ENCODE peak calls at places on chromosomes 4 and X, in ten cellular contexts. W is HCEC 1CT; T is caudate nucleus; Q is transverse colon; A is DMS79 treated with DMSO at 0.1 percent for 48 hours; N is left colon; B is cardiac muscle cell; K is T-helper 2 cell; G is amygdala; S is activated CD4-positive, alpha-beta memory T cell treated with anti-CD3 and anti-CD28 coated beads, Interleukin-2, amount 10 ng/mL, durations not matched to agents 7 days and 5 days. C is an unnamed sample.

GRCh38 chr4:68267433-68267944 is 22.0 kb upstream of the TMPRSS11B start:
- DNase-seq in B (peak; percentile 47), Q (no peak), N (no peak), K (no peak), A (no peak), T (no peak), G (no peak), S (no peak), W (peak; percentile 17), C (no peak)

GRCh38 chrX:40130207-40130606 is 32.4 kb upstream of the BCOR start:
- DNase-seq in B (peak; percentile 62), K (no peak), T (no peak), N (no peak), W (peak; percentile 62), S (no peak), Q (no peak), A (no peak), G (no peak), C (no peak)

GRCh38 chrX:9804444-9804843 is 18.2 kb downstream of the SHROOM2 start:
- DNase-seq in Q (no peak), S (no peak), B (no peak), K (no peak), N (no peak), G (no peak), T (no peak), W (no peak), A (no peak), C (no peak)

GRCh38 chr4:60737858-60738257 is 462.3 kb upstream of the ADGRL3 start:
- DNase-seq in A (no peak), K (no peak), T (no peak), N (no peak), G (no peak), Q (no peak), S (no peak), B (peak; percentile 47), W (peak; percentile 10), C (no peak)

GRCh38 chr4:26758899-26759298 is 101.7 kb upstream of the STIM2 start:
- DNase-seq in Q (no peak), W (no peak), B (no peak), T (no peak), G (no peak), S (no peak), K (no peak), A (no peak), N (no peak), C (no peak)

GRCh38 chrX:37926700-37927099 is 79.3 kb upstream of the DYNLT3 start:
- DNase-seq in K (no peak), A (no peak), B (peak; percentile 59), T (no peak), Q (no peak), W (peak; percentile 42), N (no peak), G (no peak), S (no peak), C (no peak)

GRCh38 chrX:104488811-104489210 is 77.2 kb upstream of the IL1RAPL2 start:
- DNase-seq in K (no peak), T (no peak), G (no peak), A (no peak), W (no peak), N (no peak), B (no peak), S (no peak), Q (no peak), C (no peak)

GRCh38 chr4:793941-794621 is 31.8 kb downstream of the CPLX1 start:
- DNase-seq in T (peak; percentile 45), G (no peak), B (no peak), N (no peak), A (peak; percentile 19), K (no peak), S (no peak), W (no peak), Q (no peak), C (peak; percentile 19)

GRCh38 chrX:131081772-131082755 is 23.9 kb downstream of the ARHGAP36 start:
- DNase-seq in S (no peak), T (no peak), G (no peak), W (no peak), N (no peak), Q (no peak), K (no peak), A (no peak), B (no peak), C (no peak)

GRCh38 chr4:108001540-108001939 is 11.9 kb downstream of the HADH start:
- DNase-seq in T (no peak), K (no peak), B (no peak), N (no peak), W (no peak), Q (no peak), A (no peak), S (no peak), G (no peak), C (no peak)

C was measured in memory B cell.